ENCODE peak calls at places on chromosomes 16 and 17, in five cellular contexts. X is right atrium auricular region, A is MM.1S, S is Peyer's patch, H is fibroblast of lung. P is an unnamed sample.
A peak's percentile ranks its signal among the peaks of the same experiment; 100 is the strongest.

GRCh38 chr16:86547286-86547685 is 7.7 kb downstream of the MTHFSD start:
- DNase-seq in X (no peak), A (no peak), S (no peak), H (no peak), P (no peak)

GRCh38 chr17:3852561-3852960 is 6.5 kb upstream of the NCBP3 start:
- DNase-seq in S (no peak), X (no peak), H (no peak), A (no peak), P (no peak)

GRCh38 chr16:4288148-4288921 is 15.5 kb upstream of the TFAP4 start:
- DNase-seq in S (peak; percentile 88), H (peak; percentile 53), A (peak; percentile 72), X (peak; percentile 81), P (peak; percentile 82)

GRCh38 chr17:7932949-7933348 is 943 bp downstream of the CNTROB start:
- DNase-seq in H (peak; percentile 53), X (peak; percentile 67), S (peak; percentile 59), A (no peak), P (no peak)

GRCh38 chr16:58859958-58860669 is 126.0 kb upstream of the GOT2 start:
- DNase-seq in H (no peak), A (no peak), S (no peak), X (no peak), P (no peak)

GRCh38 chr17:17224137-17224536 is 12.8 kb downstream of the FLCN start:
- DNase-seq in H (no peak), X (no peak), A (no peak), S (no peak), P (no peak)

GRCh38 chr16:72092832-72093447 is 480 bp downstream of the TXNL4B start:
- DNase-seq in S (no peak), X (no peak), H (peak; percentile 76), A (peak; percentile 24), P (peak; percentile 58)

GRCh38 chr17:49016775-49017463 is 19.7 kb downstream of the IGF2BP1 start:
- DNase-seq in X (no peak), S (no peak), H (peak; percentile 89), A (no peak), P (peak; percentile 59)

GRCh38 chr16:57938936-57939871 is 31.7 kb downstream of the CNGB1 start:
- DNase-seq in X (peak; percentile 69), S (no peak), H (peak; percentile 65), A (no peak), P (no peak)

GRCh38 chr17:37742114-37742761 is 2.6 kb downstream of the HNF1B start:
- DNase-seq in H (peak; percentile 22), S (peak; percentile 67), X (no peak), A (no peak), P (no peak)

GRCh38 chr17:43830510-43831145 is 2.3 kb downstream of the MPP3 start:
- DNase-seq in X (no peak), A (no peak), S (no peak), H (no peak), P (no peak)

GRCh38 chr16:50721549-50722409 is 20.1 kb upstream of the CYLD start:
- DNase-seq in S (no peak), H (no peak), A (no peak), X (no peak), P (no peak)

GRCh38 chr17:27892866-27893769 is at the start of gene LYRM9:
- DNase-seq in S (peak; percentile 94), H (peak; percentile 83), X (peak; percentile 86), A (peak; percentile 91), P (peak; percentile 94)

GRCh38 chr17:5164465-5164864 is 27.2 kb downstream of the ZNF594 start:
- DNase-seq in A (no peak), S (no peak), H (no peak), X (no peak), P (no peak)

GRCh38 chr17:58172369-58173071 is 5.7 kb downstream of the OR4D2 start:
- DNase-seq in X (no peak), A (peak; percentile 49), H (peak; percentile 19), S (no peak), P (no peak)

GRCh38 chr17:31609331-31609730 is 217.9 kb downstream of the RAB11FIP4 start:
- DNase-seq in H (no peak), S (no peak), X (peak; percentile 13), A (no peak), P (no peak)

GRCh38 chr16:75251280-75252048 is at the start of gene BCAR1:
- DNase-seq in S (peak; percentile 93), X (peak; percentile 86), H (peak; percentile 92), A (no peak), P (peak; percentile 88)

GRCh38 chr17:49976163-49976827 is 7.3 kb downstream of the DLX4 start:
- DNase-seq in A (no peak), H (no peak), X (no peak), S (no peak), P (no peak)

GRCh38 chr17:1241904-1242303 is 28.3 kb upstream of the BHLHA9 start:
- DNase-seq in H (peak; percentile 44), X (no peak), S (no peak), A (no peak), P (no peak)

GRCh38 chr16:28146536-28146935 is 65.2 kb downstream of the XPO6 start:
- DNase-seq in H (no peak), A (no peak), S (no peak), X (no peak), P (no peak)

GRCh38 chr17:75945202-75945601 is 4.4 kb upstream of the FBF1 start:
- DNase-seq in S (no peak), X (no peak), H (no peak), A (no peak), P (no peak)

GRCh38 chr17:29905086-29905878 is 24.7 kb downstream of the SSH2 start:
- DNase-seq in A (no peak), H (no peak), X (no peak), S (no peak), P (no peak)

GRCh38 chr17:29905879-29906167 is 24.2 kb downstream of the SSH2 start:
- DNase-seq in X (no peak), H (no peak), S (no peak), A (no peak), P (no peak)

GRCh38 chr17:29909604-29910003 is 20.4 kb downstream of the SSH2 start:
- DNase-seq in A (no peak), X (no peak), H (no peak), S (no peak), P (no peak)

GRCh38 chr17:29911641-29912177 is 18.3 kb downstream of the SSH2 start:
- DNase-seq in H (peak; percentile 13), S (no peak), X (no peak), A (no peak), P (no peak)

DNA sequence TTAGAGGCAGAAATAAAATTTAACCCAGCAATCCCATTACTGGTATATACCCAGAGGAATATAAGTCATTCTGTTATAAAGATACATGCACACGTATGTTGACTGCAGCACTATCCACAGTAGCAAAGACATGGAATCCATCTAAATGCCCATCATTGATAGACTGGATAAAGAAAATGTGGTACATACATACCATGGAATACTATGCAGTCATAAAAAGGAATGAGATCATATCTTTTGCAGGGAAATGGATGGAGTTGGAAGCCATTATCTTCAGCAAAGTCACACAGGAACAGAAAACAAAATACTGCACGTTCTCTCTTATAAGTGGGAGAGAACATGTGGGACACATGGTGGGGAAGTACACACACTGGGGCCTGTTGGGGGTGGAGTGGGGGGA is 23.1 kb downstream of the SSH2 start:
- DNase-seq in H (no peak), A (no peak), X (no peak), S (no peak), P (no peak)
- H3K9me3 ChIP-seq in H (no peaks in the 10 kb centered on the region), A (no peaks in the 10 kb centered on the region), X (no peaks in the 10 kb centered on the region), S (no peaks in the 10 kb centered on the region), P (no peaks in the 10 kb centered on the region)

DNA sequence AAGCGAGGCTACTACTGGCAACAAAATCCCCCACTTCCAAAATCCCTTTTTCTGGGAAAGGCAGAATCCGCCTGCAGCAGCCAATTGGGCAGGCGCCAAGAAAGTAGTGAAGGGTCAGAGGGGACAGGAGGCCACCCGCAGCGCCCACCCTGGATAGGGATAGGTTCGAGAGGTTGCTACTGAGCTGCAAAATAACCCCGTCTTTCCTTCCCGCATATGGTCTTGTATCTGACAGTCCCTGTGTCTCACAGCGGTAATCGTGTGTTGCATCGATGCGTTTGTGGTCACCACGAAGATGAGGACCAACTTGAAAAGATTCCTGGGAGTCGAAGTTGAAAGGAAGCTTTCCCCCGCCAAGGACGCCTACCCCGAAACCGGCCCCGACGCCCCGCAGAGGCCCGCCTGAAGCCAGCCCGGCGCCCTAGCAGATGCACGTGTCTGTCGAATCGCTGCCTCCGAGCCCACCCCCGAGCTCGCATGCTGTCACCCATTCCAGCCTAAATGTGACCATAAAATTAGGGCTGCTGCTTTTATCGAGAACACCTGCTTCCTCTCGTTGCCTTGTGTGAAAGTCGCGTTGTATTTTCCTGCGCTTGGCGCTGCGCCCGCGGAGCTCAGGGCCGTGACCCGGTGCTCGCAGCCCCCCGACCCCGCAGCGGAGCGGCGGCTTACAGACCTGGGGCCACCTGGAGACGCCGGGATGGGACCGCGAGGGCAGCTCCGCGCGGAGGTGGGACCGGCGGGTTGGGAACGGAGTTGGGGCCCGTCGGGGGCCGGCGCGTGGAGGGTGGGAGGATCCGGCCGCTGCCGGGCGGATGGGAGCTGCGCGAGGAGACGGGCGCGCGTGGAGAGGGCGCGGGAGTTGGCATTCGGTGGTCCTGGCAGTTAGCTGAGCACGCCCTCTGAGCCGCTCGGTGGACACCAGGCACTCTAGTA is at the start of gene CMTM2:
- DNase-seq in S (no peak), A (no peak), H (peak; percentile 18), X (no peak), P (no peak)
- H3K4me3 ChIP-seq in S (peak within 1 kb of the TSS; percentile 44), A (no peak within 1 kb of the TSS), H (no peak within 1 kb of the TSS), X (peak within 1 kb of the TSS; percentile 8), P (no peak within 1 kb of the TSS)

GRCh38 chr17:56125830-56126819 is 27.1 kb upstream of the ANKFN1 start:
- DNase-seq in S (no peak), A (no peak), X (no peak), H (peak; percentile 68), P (peak; percentile 28)
- TF ChIP-seq CTCF in S (no peak), A (peak; percentile 34), X (peak; percentile 53), H (peak; percentile 78), P (peak; percentile 56)

GRCh38 chr17:22267019-22267418 is 574.7 kb downstream of the KCNJ18 start:
- DNase-seq in A (no peak), X (no peak), S (no peak), H (no peak), P (no peak)

GRCh38 chr17:22268912-22269220 is 576.5 kb downstream of the KCNJ18 start:
- DNase-seq in A (no peak), S (no peak), H (no peak), X (no peak), P (no peak)

GRCh38 chr17:22266231-22266630 is 573.9 kb downstream of the KCNJ18 start:
- DNase-seq in A (no peak), X (no peak), H (no peak), S (no peak), P (no peak)

GRCh38 chr17:22270381-22270780 is 578.1 kb downstream of the KCNJ18 start:
- DNase-seq in H (no peak), X (no peak), A (no peak), S (no peak), P (no peak)

DNA sequence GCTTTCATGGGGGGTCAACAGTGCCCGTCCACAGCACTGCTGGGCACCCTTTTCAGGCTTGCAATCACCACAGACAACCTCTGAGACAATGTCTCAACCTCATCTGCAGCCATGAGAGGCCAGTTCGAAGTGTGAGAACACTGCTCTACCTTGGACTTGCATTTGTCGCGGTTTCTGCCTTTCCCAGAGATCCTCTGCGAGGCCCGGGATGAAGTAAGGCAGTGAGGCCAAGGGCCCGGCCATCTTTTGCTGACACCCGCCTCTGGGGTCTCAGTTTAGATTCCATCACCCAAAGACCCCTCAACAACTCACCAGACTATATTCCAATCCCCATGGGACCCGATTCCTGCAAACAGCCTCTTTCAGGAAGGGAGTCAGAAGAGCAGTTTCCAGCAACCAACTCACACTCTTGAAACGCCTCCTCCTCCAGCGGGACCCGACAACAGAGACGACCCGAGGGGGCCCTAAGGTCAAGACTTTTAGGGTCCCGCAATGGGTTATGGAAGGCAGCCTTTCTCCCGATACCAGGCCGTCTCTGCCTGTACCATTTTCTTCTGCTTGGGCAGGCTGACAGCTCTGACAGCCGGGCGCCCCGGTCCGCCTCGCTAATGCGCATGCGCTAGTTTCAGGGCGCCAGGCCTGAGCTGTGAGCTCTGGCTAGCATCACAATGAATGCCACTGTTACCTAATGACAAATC is 576.0 kb downstream of the KCNJ18 start:
- DNase-seq in A (no peak), X (peak; percentile 38), H (no peak), S (no peak), P (no peak)
- H3K9me3 ChIP-seq in A (no peaks in the 10 kb centered on the region), X (no peaks in the 10 kb centered on the region), H (no peaks in the 10 kb centered on the region), S (no peaks in the 10 kb centered on the region), P (no peaks in the 10 kb centered on the region)

P was measured in adrenal gland.